ENCODE peak calls at places on chromosomes 3 and 15, in seven cellular contexts. Q, Y, S, M, K, D and R are unnamed samples.

GRCh38 chr3:24160424-24160823 is 215.3 kb downstream of the NR1D2 start:
- DNase-seq in Q (no peak), Y (no peak), S (no peak), M (peak; percentile 33), K (no peak), D (peak; percentile 54), R (no peak)

GRCh38 chr15:80242132-80242769 is 9.8 kb downstream of the CTXND1 start:
- DNase-seq in Q (peak; percentile 28), Y (no peak), S (no peak), M (peak; percentile 24), K (peak; percentile 40), D (peak; percentile 65), R (peak; percentile 31)

GRCh38 chr3:143594217-143594616 is 254.1 kb downstream of the SLC9A9 start:
- DNase-seq in Q (no peak), Y (no peak), S (peak; percentile 42), M (no peak), K (no peak), D (no peak), R (no peak)

GRCh38 chr3:65902304-65902793 is 136.4 kb downstream of the MAGI1 start:
- DNase-seq in Q (no peak), Y (no peak), S (peak; percentile 45), M (no peak), K (no peak), D (peak; percentile 20), R (no peak)

GRCh38 chr15:40939909-40940801 is 11.0 kb downstream of the DLL4 start:
- DNase-seq in Q (no peak), Y (no peak), S (no peak), M (no peak), K (no peak), D (no peak), R (no peak)

GRCh38 chr15:74179101-74179841 is 5.8 kb downstream of the ISLR start:
- DNase-seq in Q (no peak), Y (peak; percentile 63), S (no peak), M (peak; percentile 95), K (peak; percentile 91), D (peak; percentile 98), R (peak; percentile 100)

GRCh38 chr3:190586631-190587000 is 72.7 kb downstream of the IL1RAP start:
- DNase-seq in Q (peak; percentile 52), Y (no peak), S (no peak), M (peak; percentile 52), K (peak; percentile 81), D (peak; percentile 51), R (peak; percentile 64)

GRCh38 chr15:27418729-27419128 is 447.7 kb downstream of the GABRG3 start:
- DNase-seq in Q (no peak), Y (no peak), S (no peak), M (no peak), K (no peak), D (no peak), R (no peak)

GRCh38 chr3:157782236-157782635 is 279.0 kb upstream of the VEPH1 start:
- DNase-seq in Q (no peak), Y (no peak), S (no peak), M (no peak), K (peak; percentile 13), D (peak; percentile 29), R (no peak)

GRCh38 chr3:141050913-141051632 is at the start of gene SPSB4:
- DNase-seq in Q (peak; percentile 28), Y (no peak), S (no peak), M (peak; percentile 67), K (no peak), D (peak; percentile 41), R (peak; percentile 82)

GRCh38 chr15:36472672-36473071 is 106.8 kb upstream of the CDIN1 start:
- DNase-seq in Q (no peak), Y (no peak), S (no peak), M (no peak), K (no peak), D (no peak), R (no peak)

GRCh38 chr3:177262396-177262795 is 65.1 kb upstream of the TBL1XR1 start:
- DNase-seq in Q (no peak), Y (no peak), S (no peak), M (peak; percentile 23), K (no peak), D (no peak), R (no peak)

GRCh38 chr3:42043116-42043796 is 47.9 kb upstream of the TRAK1 start:
- DNase-seq in Q (no peak), Y (no peak), S (no peak), M (peak; percentile 40), K (peak; percentile 24), D (peak; percentile 93), R (peak; percentile 58)

GRCh38 chr3:161939919-161940693 is 443.5 kb downstream of the OTOL1 start:
- DNase-seq in Q (no peak), Y (no peak), S (no peak), M (peak; percentile 4), K (no peak), D (peak; percentile 2), R (no peak)

GRCh38 chr15:51735611-51736010 is 1.8 kb downstream of the LYSMD2 start:
- DNase-seq in Q (no peak), Y (no peak), S (no peak), M (no peak), K (no peak), D (no peak), R (no peak)

GRCh38 chr15:24976932-24977331 is 22.1 kb downstream of the SNRPN start:
- DNase-seq in Q (no peak), Y (no peak), S (no peak), M (no peak), K (peak; percentile 76), D (no peak), R (no peak)

GRCh38 chr3:186540444-186541226 is 3.5 kb downstream of the CRYGS start:
- DNase-seq in Q (peak; percentile 76), Y (peak; percentile 70), S (peak; percentile 84), M (peak; percentile 89), K (peak; percentile 95), D (peak; percentile 75), R (peak; percentile 54)

GRCh38 chr15:73225358-73226015 is 143.3 kb downstream of the HCN4 start:
- DNase-seq in Q (no peak), Y (no peak), S (no peak), M (no peak), K (no peak), D (no peak), R (no peak)

GRCh38 chr3:13414040-13414729 is 5.9 kb downstream of the NUP210 start:
- DNase-seq in Q (no peak), Y (no peak), S (peak; percentile 56), M (no peak), K (peak; percentile 51), D (no peak), R (peak; percentile 26)

GRCh38 chr15:65066635-65067333 is 1.0 kb downstream of the RASL12 start:
- DNase-seq in Q (no peak), Y (no peak), S (no peak), M (no peak), K (no peak), D (no peak), R (no peak)

GRCh38 chr15:40289140-40289775 is 6.4 kb upstream of the ANKRD63 start:
- DNase-seq in Q (no peak), Y (no peak), S (peak; percentile 80), M (no peak), K (peak; percentile 61), D (no peak), R (no peak)

GRCh38 chr3:178203650-178204049 is 332.6 kb upstream of the KCNMB2 start:
- DNase-seq in Q (no peak), Y (no peak), S (no peak), M (peak; percentile 28), K (no peak), D (peak; percentile 47), R (no peak)

GRCh38 chr3:37453393-37454391 is 279.3 kb upstream of the LRRFIP2 start:
- DNase-seq in Q (no peak), Y (peak; percentile 37), S (peak; percentile 41), M (no peak), K (no peak), D (peak; percentile 20), R (no peak)
- H3K27me3 ChIP-seq in Q (peaks cover 39% of the 10 kb centered on the region), Y (no peaks in the 10 kb centered on the region), S (peaks cover 19% of the 10 kb centered on the region), M (peaks cover 29% of the 10 kb centered on the region), K (peaks cover 71% of the 10 kb centered on the region), D (peaks cover 36% of the 10 kb centered on the region), R (peaks cover 10% of the 10 kb centered on the region)

DNA sequence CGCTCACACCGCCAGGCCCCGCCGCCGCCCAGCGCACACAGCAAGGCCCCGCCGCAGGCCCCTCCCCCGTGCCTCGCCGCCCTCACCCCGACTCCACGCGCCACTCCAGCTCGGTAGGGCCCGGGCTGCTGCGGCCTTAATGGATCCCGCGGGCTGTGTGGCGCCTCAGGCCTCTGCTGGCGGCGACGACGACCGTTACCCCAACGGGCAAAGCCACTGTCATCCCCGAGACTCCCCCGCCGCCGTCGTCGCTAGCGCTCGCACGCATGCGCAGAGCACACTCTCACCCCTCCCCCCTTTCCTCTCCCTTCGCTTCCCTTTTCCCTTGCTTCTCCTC is at the start of gene MSL2:
- DNase-seq in Q (no peak), Y (no peak), S (no peak), M (no peak), K (no peak), D (no peak), R (no peak)
- H3K27me3 ChIP-seq in Q (no peaks in the 10 kb centered on the region), Y (no peaks in the 10 kb centered on the region), S (no peaks in the 10 kb centered on the region), M (no peaks in the 10 kb centered on the region), K (no peaks in the 10 kb centered on the region), D (no peaks in the 10 kb centered on the region), R (no peaks in the 10 kb centered on the region)

GRCh38 chr3:147410126-147410517 is 957 bp downstream of the ZIC1 start:
- DNase-seq in Q (no peak), Y (no peak), S (no peak), M (no peak), K (no peak), D (no peak), R (no peak)
- H3K27me3 ChIP-seq in Q (no peaks in the 10 kb centered on the region), Y (peaks cover 15% of the 10 kb centered on the region), S (peaks cover 100% of the 10 kb centered on the region), M (peaks cover 95% of the 10 kb centered on the region), K (peaks cover 88% of the 10 kb centered on the region), D (peaks cover 100% of the 10 kb centered on the region), R (no peaks in the 10 kb centered on the region)

DNA sequence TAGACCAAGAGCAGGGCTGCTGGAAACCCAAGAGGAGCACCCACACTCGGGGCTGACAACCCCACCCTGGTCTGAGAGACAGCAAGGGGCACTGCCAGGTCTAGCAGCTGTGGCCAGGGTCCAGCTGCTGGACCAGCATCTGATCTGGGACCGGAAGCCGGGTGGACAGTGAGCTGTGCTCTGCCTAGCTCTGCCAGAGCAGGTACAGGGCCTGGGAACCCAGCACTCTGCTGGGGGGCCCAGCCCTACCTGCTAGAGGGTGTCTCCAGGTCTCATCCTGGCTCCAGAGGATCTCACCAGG is 132.5 kb upstream of the PRR20G start:
- DNase-seq in Q (no peak), Y (no peak), S (no peak), M (no peak), K (no peak), D (no peak), R (no peak)
- H3K27me3 ChIP-seq in Q (peaks cover 21% of the 10 kb centered on the region), Y (no peaks in the 10 kb centered on the region), S (peaks cover 20% of the 10 kb centered on the region), M (peaks cover 62% of the 10 kb centered on the region), K (peaks cover 79% of the 10 kb centered on the region), D (no peaks in the 10 kb centered on the region), R (peaks cover 27% of the 10 kb centered on the region)

GRCh38 chr15:67822537-67823370 is 2.6 kb upstream of the SKOR1 start:
- DNase-seq in Q (no peak), Y (no peak), S (no peak), M (no peak), K (no peak), D (no peak), R (no peak)
- H3K27me3 ChIP-seq in Q (no peaks in the 10 kb centered on the region), Y (peaks cover 10% of the 10 kb centered on the region), S (peaks cover 96% of the 10 kb centered on the region), M (peaks cover 80% of the 10 kb centered on the region), K (peaks cover 41% of the 10 kb centered on the region), D (peaks cover 100% of the 10 kb centered on the region), R (peaks cover 74% of the 10 kb centered on the region)